ENCODE peak calls at places on chromosome 17, in six cellular contexts. One of them, this sample, is unnamed.

GRCh38 chr17:16439303-16439791 is 24.0 kb downstream of the TRPV2 start:
- DNase-seq in stomach: no peak
- DNase-seq in A549: no peak
- DNase-seq in tibial nerve: no peak
- DNase-seq in GM12878: no peak
- DNase-seq in transverse colon: no peak
- DNase-seq in this sample: no peak

GRCh38 chr17:9768381-9768934 is 22.9 kb downstream of the DHRS7C start:
- DNase-seq in stomach: no peak
- DNase-seq in A549: peak
- DNase-seq in tibial nerve: no peak
- DNase-seq in GM12878: no peak
- DNase-seq in transverse colon: no peak
- DNase-seq in this sample: no peak

GRCh38 chr17:55814377-55814776 is 63.5 kb downstream of the PCTP start:
- DNase-seq in stomach: no peak
- DNase-seq in A549: no peak
- DNase-seq in tibial nerve: no peak
- DNase-seq in GM12878: no peak
- DNase-seq in transverse colon: no peak
- DNase-seq in this sample: no peak

GRCh38 chr17:7313890-7314718 is 1.1 kb downstream of the GPS2 start:
- DNase-seq in stomach: no peak
- DNase-seq in A549: no peak
- DNase-seq in tibial nerve: no peak
- DNase-seq in GM12878: no peak
- DNase-seq in transverse colon: no peak
- DNase-seq in this sample: no peak

GRCh38 chr17:16997514-16998429 is 25.9 kb upstream of the TNFRSF13B start:
- DNase-seq in stomach: no peak
- DNase-seq in A549: peak
- DNase-seq in tibial nerve: no peak
- DNase-seq in GM12878: no peak
- DNase-seq in transverse colon: no peak
- DNase-seq in this sample: peak

GRCh38 chr17:68820825-68821481 is 134.2 kb downstream of the ABCA8 start:
- DNase-seq in stomach: no peak
- DNase-seq in A549: no peak
- DNase-seq in tibial nerve: no peak
- DNase-seq in GM12878: no peak
- DNase-seq in transverse colon: no peak
- DNase-seq in this sample: no peak

GRCh38 chr17:63919311-63919723 is 678 bp upstream of the GH1 start:
- DNase-seq in stomach: peak
- DNase-seq in A549: peak
- DNase-seq in tibial nerve: peak
- DNase-seq in GM12878: peak
- DNase-seq in transverse colon: peak
- DNase-seq in this sample: peak

GRCh38 chr17:73784015-73784603 is 139.9 kb upstream of the SDK2 start:
- DNase-seq in stomach: no peak
- DNase-seq in A549: no peak
- DNase-seq in tibial nerve: no peak
- DNase-seq in GM12878: no peak
- DNase-seq in transverse colon: no peak
- DNase-seq in this sample: no peak

GRCh38 chr17:58263773-58264172 is 17.0 kb downstream of the MPO start:
- DNase-seq in stomach: no peak
- DNase-seq in A549: no peak
- DNase-seq in tibial nerve: no peak
- DNase-seq in GM12878: no peak
- DNase-seq in transverse colon: no peak
- DNase-seq in this sample: no peak

GRCh38 chr17:47882247-47882646 is 13.8 kb upstream of the SP2 start:
- DNase-seq in stomach: peak
- DNase-seq in A549: no peak
- DNase-seq in tibial nerve: no peak
- DNase-seq in GM12878: no peak
- DNase-seq in transverse colon: peak
- DNase-seq in this sample: no peak

GRCh38 chr17:34386343-34386924 is 23.4 kb upstream of the CCL1 start:
- DNase-seq in stomach: no peak
- DNase-seq in A549: no peak
- DNase-seq in tibial nerve: no peak
- DNase-seq in GM12878: no peak
- DNase-seq in transverse colon: no peak
- DNase-seq in this sample: no peak

GRCh38 chr17:58760248-58760647 is 4.6 kb downstream of the PPM1E start:
- DNase-seq in stomach: no peak
- DNase-seq in A549: no peak
- DNase-seq in tibial nerve: no peak
- DNase-seq in GM12878: no peak
- DNase-seq in transverse colon: no peak
- DNase-seq in this sample: no peak

GRCh38 chr17:32869345-32870026 is 7.4 kb downstream of the MYO1D start:
- DNase-seq in stomach: no peak
- DNase-seq in A549: no peak
- DNase-seq in tibial nerve: no peak
- DNase-seq in GM12878: no peak
- DNase-seq in transverse colon: no peak
- DNase-seq in this sample: no peak

GRCh38 chr17:5234645-5235576 is at the start of gene SCIMP:
- DNase-seq in stomach: no peak
- DNase-seq in A549: no peak
- DNase-seq in tibial nerve: peak
- DNase-seq in GM12878: peak
- DNase-seq in transverse colon: peak
- DNase-seq in this sample: peak

GRCh38 chr17:66975614-66976378 is 11.3 kb downstream of the CACNG4 start:
- DNase-seq in stomach: peak
- DNase-seq in A549: peak
- DNase-seq in tibial nerve: no peak
- DNase-seq in GM12878: no peak
- DNase-seq in transverse colon: no peak
- DNase-seq in this sample: no peak

GRCh38 chr17:74369221-74369620 is 1.9 kb downstream of the GPR142 start:
- DNase-seq in stomach: peak
- DNase-seq in A549: no peak
- DNase-seq in tibial nerve: peak
- DNase-seq in GM12878: no peak
- DNase-seq in transverse colon: peak
- DNase-seq in this sample: no peak

GRCh38 chr17:18968945-18969887 is 17.3 kb downstream of the SLC5A10 start:
- DNase-seq in stomach: peak
- DNase-seq in A549: peak
- DNase-seq in tibial nerve: no peak
- DNase-seq in GM12878: no peak
- DNase-seq in transverse colon: peak
- DNase-seq in this sample: no peak

GRCh38 chr17:82881900-82882714 is 42.3 kb upstream of the ZNF750 start:
- DNase-seq in stomach: peak
- DNase-seq in A549: no peak
- DNase-seq in tibial nerve: peak
- DNase-seq in GM12878: no peak
- DNase-seq in transverse colon: peak
- DNase-seq in this sample: peak

GRCh38 chr17:74424658-74425057 is 7.2 kb upstream of the GPRC5C start:
- DNase-seq in stomach: no peak
- DNase-seq in A549: no peak
- DNase-seq in tibial nerve: no peak
- DNase-seq in GM12878: no peak
- DNase-seq in transverse colon: no peak
- DNase-seq in this sample: no peak

DNA sequence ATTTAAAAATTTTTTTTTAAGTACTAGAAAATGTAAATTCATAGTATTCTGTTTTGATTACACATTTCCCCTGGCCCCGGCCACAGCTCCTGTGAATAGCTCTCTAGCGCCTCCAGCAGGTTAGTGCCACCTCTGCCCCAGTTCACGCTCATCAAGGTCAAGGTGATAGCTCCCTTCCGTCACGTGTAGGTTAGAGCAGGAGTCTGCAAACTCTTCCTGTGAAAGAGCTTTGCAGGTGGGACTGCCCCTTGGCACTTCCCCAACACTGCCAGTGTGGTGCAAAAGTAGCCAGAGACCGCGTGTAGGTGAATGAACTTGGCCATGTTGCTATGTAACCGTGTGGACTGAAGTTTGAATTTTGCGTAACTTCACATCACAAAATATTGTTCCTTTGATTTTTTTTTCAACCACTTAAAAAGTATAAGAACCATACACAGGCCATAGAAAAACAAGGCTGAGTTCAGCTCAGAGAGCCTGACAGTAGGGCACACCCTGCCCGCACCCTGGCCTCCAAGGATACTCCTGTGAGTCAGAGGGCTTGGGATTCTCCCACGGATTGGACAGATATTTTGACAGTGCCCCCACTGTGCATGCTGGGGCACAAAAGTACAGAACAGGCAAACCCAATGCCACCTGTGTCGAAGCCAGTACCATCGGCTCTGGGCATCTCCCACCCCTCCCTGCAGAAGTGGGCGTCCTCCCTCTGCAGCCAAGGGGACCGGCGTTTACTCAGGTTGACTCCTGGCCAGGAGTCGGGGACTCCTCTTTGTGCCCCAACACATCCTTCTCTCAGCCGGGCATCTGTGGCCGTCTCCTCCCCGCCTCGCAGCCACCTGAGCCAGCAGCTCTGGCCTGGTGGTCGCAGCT is 92.0 kb upstream of the CHMP6 start:
- DNase-seq in stomach: peak
- DNase-seq in A549: peak
- DNase-seq in tibial nerve: no peak
- DNase-seq in GM12878: no peak
- DNase-seq in transverse colon: peak
- DNase-seq in this sample: no peak
- TF ChIP-seq CTCF in stomach: no peak
- TF ChIP-seq CTCF in A549: peak
- TF ChIP-seq CTCF in tibial nerve: peak
- TF ChIP-seq CTCF in GM12878: peak
- TF ChIP-seq CTCF in transverse colon: peak
- TF ChIP-seq CTCF in this sample: peak

DNA sequence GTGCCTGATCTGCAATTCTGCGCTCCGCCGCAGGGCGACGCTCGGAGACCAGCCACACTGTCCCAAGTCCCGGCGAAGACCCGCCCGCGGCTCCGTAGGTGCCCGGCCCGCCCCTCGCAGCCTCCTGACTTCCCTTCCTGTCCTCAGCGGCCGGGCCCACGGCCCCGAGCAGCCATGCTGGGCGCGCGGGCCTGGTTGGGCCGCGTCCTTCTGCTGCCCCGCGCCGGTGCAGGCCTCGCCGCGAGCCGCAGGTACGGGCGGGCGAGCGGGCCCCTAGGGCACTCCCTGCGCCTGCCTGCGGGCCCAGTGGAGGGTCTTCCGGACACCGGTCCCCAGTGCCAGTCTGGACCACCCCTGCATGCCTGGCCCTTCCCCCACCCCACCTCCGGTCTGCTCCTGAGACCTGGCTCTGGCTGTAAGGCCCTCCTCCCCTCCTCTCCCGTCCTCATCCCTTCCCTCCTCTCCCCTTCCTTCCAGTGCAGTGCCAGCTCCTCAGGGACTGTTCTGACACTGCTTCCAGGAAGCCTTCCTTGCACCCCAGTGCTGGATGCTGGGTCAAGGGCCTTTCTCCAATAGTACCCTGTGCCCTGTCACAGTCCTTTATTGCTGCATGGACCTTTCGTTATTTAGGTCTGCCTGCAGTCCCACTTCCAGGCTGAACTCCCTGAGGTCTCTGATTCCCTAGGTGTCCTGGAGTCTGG is at the start of gene SPATA20:
- DNase-seq in stomach: peak
- DNase-seq in A549: peak
- DNase-seq in tibial nerve: peak
- DNase-seq in GM12878: peak
- DNase-seq in transverse colon: peak
- DNase-seq in this sample: peak
- H3K4me3 ChIP-seq in stomach: peak
- H3K4me3 ChIP-seq in A549: peak
- H3K4me3 ChIP-seq in tibial nerve: peak
- H3K4me3 ChIP-seq in GM12878: peak
- H3K4me3 ChIP-seq in transverse colon: peak
- H3K4me3 ChIP-seq in this sample: peak

GRCh38 chr17:44867841-44868240 is 20.2 kb downstream of the HIGD1B start:
- DNase-seq in stomach: no peak
- DNase-seq in A549: no peak
- DNase-seq in tibial nerve: no peak
- DNase-seq in GM12878: no peak
- DNase-seq in transverse colon: no peak
- DNase-seq in this sample: no peak

GRCh38 chr17:44871546-44871945 is 23.9 kb downstream of the HIGD1B start:
- DNase-seq in stomach: no peak
- DNase-seq in A549: no peak
- DNase-seq in tibial nerve: no peak
- DNase-seq in GM12878: no peak
- DNase-seq in transverse colon: no peak
- DNase-seq in this sample: no peak

GRCh38 chr17:44875761-44876160 is 23.5 kb downstream of the EFTUD2 start:
- DNase-seq in stomach: no peak
- DNase-seq in A549: no peak
- DNase-seq in tibial nerve: no peak
- DNase-seq in GM12878: no peak
- DNase-seq in transverse colon: no peak
- DNase-seq in this sample: no peak

GRCh38 chr17:44877121-44877520 is 22.1 kb downstream of the EFTUD2 start:
- DNase-seq in stomach: no peak
- DNase-seq in A549: no peak
- DNase-seq in tibial nerve: no peak
- DNase-seq in GM12878: no peak
- DNase-seq in transverse colon: no peak
- DNase-seq in this sample: no peak

DNA sequence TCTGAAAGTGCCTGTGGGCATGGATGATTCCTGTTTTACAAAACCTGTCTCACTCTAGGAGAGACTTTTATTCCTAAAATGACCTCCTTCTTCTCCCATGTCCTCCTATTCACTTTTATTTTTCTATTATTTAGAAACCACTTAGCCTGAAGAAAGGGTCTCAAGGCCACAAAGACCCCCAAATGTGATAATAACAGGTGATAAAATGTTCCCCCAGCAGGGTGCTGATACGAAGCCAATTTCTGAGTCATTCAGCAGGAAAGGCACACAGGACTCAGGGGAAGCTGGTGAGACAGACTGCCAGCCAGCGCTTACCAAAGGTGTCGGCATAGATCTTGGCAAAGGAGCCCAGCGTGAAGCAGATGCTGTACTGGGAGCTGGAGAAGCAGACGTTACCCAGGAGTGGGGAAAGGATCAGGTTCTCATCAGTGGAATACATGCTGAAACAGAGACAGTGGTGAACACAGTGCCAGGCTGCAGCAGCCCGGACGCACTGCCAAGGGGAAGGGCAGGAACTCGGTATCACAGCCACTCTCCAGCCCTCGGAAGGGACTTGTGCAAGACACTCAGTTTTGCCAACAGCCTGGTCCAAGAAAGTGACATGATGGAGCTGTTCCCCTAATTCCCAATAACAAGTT is 24.6 kb downstream of the HIGD1B start:
- DNase-seq in stomach: no peak
- DNase-seq in A549: no peak
- DNase-seq in tibial nerve: no peak
- DNase-seq in GM12878: no peak
- DNase-seq in transverse colon: peak
- DNase-seq in this sample: peak
- TF ChIP-seq EP300 in stomach: peak
- TF ChIP-seq EP300 in A549: no peak
- TF ChIP-seq EP300 in tibial nerve: no peak
- TF ChIP-seq EP300 in GM12878: no peak
- TF ChIP-seq EP300 in transverse colon: no peak
- TF ChIP-seq EP300 in this sample: no peak

GRCh38 chr17:37701424-37702020 is 43.3 kb downstream of the HNF1B start:
- DNase-seq in stomach: peak
- DNase-seq in A549: peak
- DNase-seq in tibial nerve: no peak
- DNase-seq in GM12878: peak
- DNase-seq in transverse colon: peak
- DNase-seq in this sample: no peak
- TF ChIP-seq CTCF in stomach: no peak
- TF ChIP-seq CTCF in A549: peak
- TF ChIP-seq CTCF in tibial nerve: no peak
- TF ChIP-seq CTCF in GM12878: peak
- TF ChIP-seq CTCF in transverse colon: peak
- TF ChIP-seq CTCF in this sample: peak